ENCODE peak calls at places on chromosomes 13 and 19, in eight cellular contexts. One of them, this sample, is unnamed.

GRCh38 chr19:35712910-35713845 is 4.6 kb upstream of the KMT2B start:
- DNase-seq in activated CD8-positive, alpha-beta T cell treated with anti-CD3 and anti-CD28 coated beads, Interleukin-2, amount 10 ng/mL, durations not matched to agents 7 days and 5 days: peak; percentile 89
- DNase-seq in iris pigment epithelial cell: no peak
- DNase-seq in NCI-H2029 treated with DMSO at 0.1 percent for 48 hours: no peak
- DNase-seq in stimulated activated effector memory CD8-positive, alpha-beta T cell treated with anti-CD3 and anti-CD28 coated beads, Interleukin-12 subunit alpha, Interleukin-12 subunit beta, amount 100 ng/mL, for 72 hours: peak; percentile 68
- DNase-seq in glutamatergic neuron: no peak
- DNase-seq in cardiac fibroblast: no peak
- DNase-seq in cardiac muscle cell: no peak
- DNase-seq in this sample: no peak

GRCh38 chr13:104286566-104287290 is 1220.5 kb upstream of the SLC10A2 start:
- DNase-seq in cardiac fibroblast: no peak
- DNase-seq in glutamatergic neuron: no peak
- DNase-seq in activated CD8-positive, alpha-beta T cell treated with anti-CD3 and anti-CD28 coated beads, Interleukin-2, amount 10 ng/mL, durations not matched to agents 7 days and 5 days: no peak
- DNase-seq in stimulated activated effector memory CD8-positive, alpha-beta T cell treated with anti-CD3 and anti-CD28 coated beads, Interleukin-12 subunit alpha, Interleukin-12 subunit beta, amount 100 ng/mL, for 72 hours: no peak
- DNase-seq in NCI-H2029 treated with DMSO at 0.1 percent for 48 hours: no peak
- DNase-seq in cardiac muscle cell: no peak
- DNase-seq in iris pigment epithelial cell: peak; percentile 12
- DNase-seq in this sample: no peak

GRCh38 chr19:37931941-37932655 is 25.1 kb downstream of the SIPA1L3 start:
- DNase-seq in stimulated activated effector memory CD8-positive, alpha-beta T cell treated with anti-CD3 and anti-CD28 coated beads, Interleukin-12 subunit alpha, Interleukin-12 subunit beta, amount 100 ng/mL, for 72 hours: no peak
- DNase-seq in glutamatergic neuron: peak; percentile 34
- DNase-seq in cardiac muscle cell: peak; percentile 61
- DNase-seq in iris pigment epithelial cell: peak; percentile 68
- DNase-seq in cardiac fibroblast: peak; percentile 50
- DNase-seq in activated CD8-positive, alpha-beta T cell treated with anti-CD3 and anti-CD28 coated beads, Interleukin-2, amount 10 ng/mL, durations not matched to agents 7 days and 5 days: no peak
- DNase-seq in NCI-H2029 treated with DMSO at 0.1 percent for 48 hours: peak; percentile 87
- DNase-seq in this sample: peak; percentile 92

GRCh38 chr13:71525004-71525403 is 342.0 kb downstream of the DACH1 start:
- DNase-seq in cardiac fibroblast: no peak
- DNase-seq in NCI-H2029 treated with DMSO at 0.1 percent for 48 hours: no peak
- DNase-seq in stimulated activated effector memory CD8-positive, alpha-beta T cell treated with anti-CD3 and anti-CD28 coated beads, Interleukin-12 subunit alpha, Interleukin-12 subunit beta, amount 100 ng/mL, for 72 hours: no peak
- DNase-seq in iris pigment epithelial cell: no peak
- DNase-seq in activated CD8-positive, alpha-beta T cell treated with anti-CD3 and anti-CD28 coated beads, Interleukin-2, amount 10 ng/mL, durations not matched to agents 7 days and 5 days: no peak
- DNase-seq in cardiac muscle cell: no peak
- DNase-seq in glutamatergic neuron: no peak
- DNase-seq in this sample: no peak

GRCh38 chr19:5804516-5805464 is at the start of gene NRTN:
- DNase-seq in iris pigment epithelial cell: no peak
- DNase-seq in cardiac muscle cell: peak; percentile 71
- DNase-seq in activated CD8-positive, alpha-beta T cell treated with anti-CD3 and anti-CD28 coated beads, Interleukin-2, amount 10 ng/mL, durations not matched to agents 7 days and 5 days: no peak
- DNase-seq in NCI-H2029 treated with DMSO at 0.1 percent for 48 hours: no peak
- DNase-seq in glutamatergic neuron: peak; percentile 48
- DNase-seq in cardiac fibroblast: no peak
- DNase-seq in stimulated activated effector memory CD8-positive, alpha-beta T cell treated with anti-CD3 and anti-CD28 coated beads, Interleukin-12 subunit alpha, Interleukin-12 subunit beta, amount 100 ng/mL, for 72 hours: no peak
- DNase-seq in this sample: peak; percentile 74

GRCh38 chr13:112928958-112929777 is 39.8 kb upstream of the MCF2L start:
- DNase-seq in stimulated activated effector memory CD8-positive, alpha-beta T cell treated with anti-CD3 and anti-CD28 coated beads, Interleukin-12 subunit alpha, Interleukin-12 subunit beta, amount 100 ng/mL, for 72 hours: no peak
- DNase-seq in iris pigment epithelial cell: peak; percentile 10
- DNase-seq in cardiac muscle cell: no peak
- DNase-seq in NCI-H2029 treated with DMSO at 0.1 percent for 48 hours: no peak
- DNase-seq in activated CD8-positive, alpha-beta T cell treated with anti-CD3 and anti-CD28 coated beads, Interleukin-2, amount 10 ng/mL, durations not matched to agents 7 days and 5 days: no peak
- DNase-seq in cardiac fibroblast: peak; percentile 60
- DNase-seq in glutamatergic neuron: no peak
- DNase-seq in this sample: no peak

GRCh38 chr19:38848299-38849146 is 1.3 kb downstream of the HNRNPL start:
- DNase-seq in activated CD8-positive, alpha-beta T cell treated with anti-CD3 and anti-CD28 coated beads, Interleukin-2, amount 10 ng/mL, durations not matched to agents 7 days and 5 days: no peak
- DNase-seq in iris pigment epithelial cell: no peak
- DNase-seq in cardiac fibroblast: no peak
- DNase-seq in glutamatergic neuron: no peak
- DNase-seq in cardiac muscle cell: no peak
- DNase-seq in stimulated activated effector memory CD8-positive, alpha-beta T cell treated with anti-CD3 and anti-CD28 coated beads, Interleukin-12 subunit alpha, Interleukin-12 subunit beta, amount 100 ng/mL, for 72 hours: no peak
- DNase-seq in NCI-H2029 treated with DMSO at 0.1 percent for 48 hours: no peak
- DNase-seq in this sample: no peak

GRCh38 chr13:98879127-98879520 is 98.7 kb downstream of the DOCK9 start:
- DNase-seq in NCI-H2029 treated with DMSO at 0.1 percent for 48 hours: no peak
- DNase-seq in cardiac fibroblast: no peak
- DNase-seq in cardiac muscle cell: no peak
- DNase-seq in glutamatergic neuron: no peak
- DNase-seq in stimulated activated effector memory CD8-positive, alpha-beta T cell treated with anti-CD3 and anti-CD28 coated beads, Interleukin-12 subunit alpha, Interleukin-12 subunit beta, amount 100 ng/mL, for 72 hours: no peak
- DNase-seq in iris pigment epithelial cell: no peak
- DNase-seq in activated CD8-positive, alpha-beta T cell treated with anti-CD3 and anti-CD28 coated beads, Interleukin-2, amount 10 ng/mL, durations not matched to agents 7 days and 5 days: no peak
- DNase-seq in this sample: no peak

GRCh38 chr13:111663505-111663904 is 343.1 kb downstream of the TEX29 start:
- DNase-seq in cardiac muscle cell: no peak
- DNase-seq in iris pigment epithelial cell: no peak
- DNase-seq in NCI-H2029 treated with DMSO at 0.1 percent for 48 hours: no peak
- DNase-seq in activated CD8-positive, alpha-beta T cell treated with anti-CD3 and anti-CD28 coated beads, Interleukin-2, amount 10 ng/mL, durations not matched to agents 7 days and 5 days: no peak
- DNase-seq in cardiac fibroblast: no peak
- DNase-seq in glutamatergic neuron: no peak
- DNase-seq in stimulated activated effector memory CD8-positive, alpha-beta T cell treated with anti-CD3 and anti-CD28 coated beads, Interleukin-12 subunit alpha, Interleukin-12 subunit beta, amount 100 ng/mL, for 72 hours: no peak
- DNase-seq in this sample: no peak

This sample was measured in body of pancreas.